ENCODE peak calls at places on chromosomes 3 and 15, in seven cellular contexts. J is H1, B is HepG2, V is WTC11, C is K562, T is GM12878, X is HCT116. M is an unnamed sample.
A peak's percentile ranks its signal among the peaks of the same experiment; 100 is the strongest.

GRCh38 chr3:149197669-149198068 is 24.0 kb downstream of the CP start:
- DNase-seq in T (no peak), C (no peak), V (peak; percentile 54), X (no peak), B (no peak), J (peak; percentile 66), M (no peak)

GRCh38 chr3:197599089-197599765 is 43.5 kb upstream of the BDH1 start:
- DNase-seq in J (peak; percentile 88), B (peak; percentile 70), V (peak; percentile 85), T (peak; percentile 23), X (peak; percentile 60), C (peak; percentile 84), M (peak; percentile 80)

GRCh38 chr3:198107840-198108734 is 148.1 kb downstream of the LMLN start:
- DNase-seq in X (no peak), B (no peak), T (no peak), J (no peak), V (no peak), C (peak; percentile 52), M (peak; percentile 39)

GRCh38 chr3:73453676-73454075 is 171.1 kb downstream of the PDZRN3 start:
- DNase-seq in V (no peak), T (no peak), C (no peak), J (no peak), X (no peak), B (no peak), M (no peak)

GRCh38 chr3:141049681-141050080 is 1.5 kb upstream of the SPSB4 start:
- DNase-seq in X (no peak), T (no peak), B (no peak), J (no peak), V (peak; percentile 46), C (peak; percentile 20), M (peak; percentile 49)

GRCh38 chr3:71441217-71441924 is 142.2 kb downstream of the FOXP1 start:
- DNase-seq in J (no peak), T (no peak), X (no peak), B (no peak), C (no peak), V (no peak), M (no peak)

GRCh38 chr3:108486272-108486787 is 24.1 kb downstream of the MYH15 start:
- DNase-seq in T (no peak), J (no peak), V (no peak), B (no peak), C (no peak), X (no peak), M (no peak)

GRCh38 chr3:63707731-63708130 is 55.3 kb downstream of the SNTN start:
- DNase-seq in X (no peak), C (no peak), B (no peak), J (no peak), T (no peak), V (no peak), M (no peak)

GRCh38 chr3:128736598-128736997 is 10.6 kb downstream of the RAB7A start:
- DNase-seq in V (no peak), B (no peak), T (no peak), J (no peak), C (no peak), X (no peak), M (no peak)

GRCh38 chr15:60949034-60949977 is 279.8 kb downstream of the RORA start:
- DNase-seq in V (no peak), T (no peak), X (no peak), J (no peak), C (no peak), B (no peak), M (no peak)

GRCh38 chr15:80264031-80264430 is 12.0 kb upstream of the CTXND1 start:
- DNase-seq in V (no peak), X (no peak), T (no peak), J (no peak), B (no peak), C (peak; percentile 19), M (no peak)

GRCh38 chr3:106213954-106214353 is 345.1 kb upstream of the CBLB start:
- DNase-seq in B (no peak), X (no peak), T (no peak), V (no peak), J (no peak), C (no peak), M (no peak)

GRCh38 chr3:128808672-128809071 is 70.7 kb upstream of the ACAD9 start:
- DNase-seq in X (no peak), B (no peak), V (no peak), C (no peak), T (no peak), J (no peak), M (no peak)

GRCh38 chr3:123104550-123104949 is 37.7 kb downstream of the PDIA5 start:
- DNase-seq in T (no peak), C (no peak), X (no peak), J (no peak), B (no peak), V (no peak), M (no peak)

GRCh38 chr3:122318620-122319019 is 6.4 kb upstream of the CSTA start:
- DNase-seq in V (no peak), T (no peak), B (no peak), C (no peak), X (no peak), J (no peak), M (no peak)

GRCh38 chr3:110568246-110568645 is 503.4 kb upstream of the NECTIN3 start:
- DNase-seq in V (no peak), X (peak; percentile 72), C (no peak), J (no peak), B (no peak), T (no peak), M (no peak)

GRCh38 chr15:41491889-41492288 is 1.8 kb upstream of the ITPKA start:
- DNase-seq in X (no peak), T (no peak), B (no peak), C (no peak), V (no peak), J (no peak), M (no peak)

GRCh38 chr3:170488802-170489201 is 70.1 kb downstream of the CLDN11 start:
- DNase-seq in T (no peak), X (no peak), B (peak; percentile 89), J (no peak), V (no peak), C (no peak), M (no peak)

GRCh38 chr3:126982125-126982521 is 792 bp upstream of the PLXNA1 start:
- DNase-seq in B (no peak), J (no peak), T (peak; percentile 38), C (peak; percentile 46), V (no peak), X (no peak), M (no peak)

GRCh38 chr15:92451225-92451825 is 57.6 kb downstream of the ST8SIA2 start:
- DNase-seq in X (no peak), B (no peak), V (no peak), C (no peak), J (no peak), T (no peak), M (no peak)

GRCh38 chr3:139758654-139759291 is 81.0 kb upstream of the NMNAT3 start:
- DNase-seq in B (no peak), X (no peak), V (no peak), T (no peak), C (no peak), J (no peak), M (no peak)

GRCh38 chr15:42939841-42940240 is 19.3 kb upstream of the TTBK2 start:
- DNase-seq in C (no peak), X (no peak), V (no peak), B (no peak), J (peak; percentile 35), T (no peak), M (no peak)
- TF ChIP-seq SP1 in C (no peak), X (no peak), V (no peak), B (no peak), J (no peak), T (no peak), M (no peak)

GRCh38 chr15:59596640-59597039 is 14.9 kb upstream of the GCNT3 start:
- DNase-seq in T (no peak), J (no peak), V (no peak), C (no peak), B (no peak), X (no peak), M (no peak)

GRCh38 chr15:59591372-59591771 is 20.2 kb upstream of the GCNT3 start:
- DNase-seq in C (no peak), V (no peak), T (no peak), B (no peak), J (no peak), X (no peak), M (no peak)

GRCh38 chr15:59595434-59595915 is 16.1 kb upstream of the GCNT3 start:
- DNase-seq in X (no peak), J (no peak), T (no peak), B (peak; percentile 84), V (no peak), C (no peak), M (no peak)

GRCh38 chr15:59594991-59595390 is 16.6 kb upstream of the GCNT3 start:
- DNase-seq in J (no peak), T (no peak), C (no peak), B (no peak), X (no peak), V (no peak), M (no peak)

DNA sequence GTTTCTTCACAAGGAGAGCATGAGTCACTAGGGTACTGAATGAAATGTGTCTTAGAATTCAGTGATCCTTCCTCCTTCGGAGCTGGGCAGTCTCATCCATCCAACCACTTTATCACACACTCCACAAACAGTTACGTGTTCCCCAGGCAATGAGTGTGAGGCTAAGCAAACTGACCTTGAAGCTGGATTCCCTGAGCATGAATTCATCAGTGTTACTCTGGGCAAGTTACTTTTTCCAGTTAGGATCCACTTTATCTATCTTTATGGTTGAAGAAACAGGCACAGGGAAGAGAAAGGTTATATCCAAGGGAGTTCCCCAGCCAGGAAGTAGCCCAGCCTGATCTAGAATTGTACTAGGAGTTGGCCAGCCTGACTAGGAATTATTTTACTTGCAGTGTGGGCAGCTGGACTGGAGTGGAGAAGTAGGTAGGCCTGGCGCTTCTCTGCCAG is 17.1 kb upstream of the GCNT3 start:
- DNase-seq in J (no peak), C (no peak), V (no peak), X (no peak), B (peak; percentile 84), T (no peak), M (no peak)
- TF ChIP-seq SP1 in J (no peak), C (no peak), V (no peak), X (no peak), B (no peak), T (no peak), M (no peak)

GRCh38 chr15:34799149-34799824 is 3.9 kb upstream of the ACTC1 start:
- DNase-seq in J (peak; percentile 55), V (no peak), C (peak; percentile 35), T (no peak), B (no peak), X (no peak), M (no peak)
- TF ChIP-seq SP1 in J (no peak), V (no peak), C (no peak), T (no peak), B (no peak), X (no peak), M (no peak)

DNA sequence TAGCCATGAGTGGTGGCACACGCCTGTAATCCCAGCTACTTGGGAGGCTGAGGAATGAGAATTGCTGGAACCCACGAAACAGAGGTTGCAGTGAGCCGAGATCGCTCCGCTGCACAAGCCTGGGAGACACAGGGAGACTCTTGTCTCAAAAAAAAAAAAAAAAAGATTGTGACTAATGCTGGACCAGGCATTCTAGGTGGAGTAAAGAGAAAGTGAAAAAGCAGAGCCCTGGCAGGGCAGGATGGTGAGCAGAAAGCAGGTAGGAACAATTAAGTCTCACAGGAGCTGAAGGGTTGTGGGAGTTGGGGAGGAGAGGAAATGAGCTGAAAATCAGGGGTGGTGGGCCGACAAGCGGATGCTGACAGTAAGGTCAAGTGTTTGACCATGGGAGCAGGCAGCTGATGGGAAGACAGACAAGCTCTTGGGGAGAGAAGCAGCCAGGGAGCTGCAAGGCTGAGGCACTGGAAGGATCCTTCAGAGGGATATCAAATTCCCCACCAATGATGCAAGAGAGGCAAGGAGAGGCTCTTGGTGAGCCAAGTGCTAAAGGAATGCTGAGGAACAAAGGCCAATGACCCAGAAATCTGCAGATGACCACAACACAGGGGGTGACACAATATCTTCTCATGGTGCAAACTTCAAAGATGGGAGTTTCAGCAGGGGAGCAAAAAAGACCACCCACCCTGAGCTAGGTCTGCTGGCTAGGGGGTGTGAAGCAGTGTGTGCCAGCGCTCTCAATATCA is 251.1 kb downstream of the ULK4 start:
- DNase-seq in C (no peak), V (peak; percentile 17), J (no peak), X (no peak), T (no peak), B (no peak), M (no peak)
- TF ChIP-seq SP1 in C (no peak), V (no peak), J (no peak), X (no peak), T (no peak), B (no peak), M (no peak)